ENCODE peak calls at places on chromosomes 6 and 20, in seven cellular contexts. X is CD8-positive, alpha-beta memory T cell; M is uterus; O is fibroblast of lung; P is astrocyte; K is ascending aorta; I is upper lobe of right lung. U is an unnamed sample.

GRCh38 chr6:106110167-106110826 is 24.2 kb downstream of the PRDM1 start:
- DNase-seq in X (no peak), M (no peak), O (no peak), P (no peak), K (no peak), I (no peak), U (no peak)

GRCh38 chr6:138618168-138618567 is 118.9 kb upstream of the NHSL1 start:
- DNase-seq in X (no peak), M (no peak), O (no peak), P (no peak), K (no peak), I (no peak), U (no peak)

GRCh38 chr6:13307508-13307995 is 20.8 kb downstream of the TBC1D7 start:
- DNase-seq in X (no peak), M (no peak), O (peak; percentile 70), P (peak; percentile 55), K (no peak), I (no peak), U (no peak)

GRCh38 chr6:129267028-129267427 is 384.1 kb downstream of the LAMA2 start:
- DNase-seq in X (no peak), M (no peak), O (no peak), P (no peak), K (no peak), I (no peak), U (no peak)

GRCh38 chr20:57786304-57786942 is 76.6 kb upstream of the PMEPA1 start:
- DNase-seq in X (no peak), M (no peak), O (no peak), P (no peak), K (peak; percentile 46), I (no peak), U (no peak)

GRCh38 chr6:168118935-168119334 is 39.9 kb upstream of the FRMD1 start:
- DNase-seq in X (no peak), M (peak; percentile 3), O (no peak), P (no peak), K (no peak), I (no peak), U (no peak)

GRCh38 chr6:134171517-134171916 is 119.1 kb upstream of the SLC2A12 start:
- DNase-seq in X (no peak), M (no peak), O (peak; percentile 18), P (no peak), K (no peak), I (no peak), U (no peak)

GRCh38 chr20:18543932-18544331 is 23.3 kb upstream of the SMIM26 start:
- DNase-seq in X (no peak), M (no peak), O (no peak), P (no peak), K (no peak), I (no peak), U (no peak)

GRCh38 chr6:170446841-170447560 is 106.1 kb downstream of the PSMB1 start:
- DNase-seq in X (no peak), M (no peak), O (no peak), P (no peak), K (peak; percentile 52), I (peak; percentile 52), U (no peak)

GRCh38 chr20:1734269-1734858 is 76.8 kb upstream of the SIRPG start:
- DNase-seq in X (peak; percentile 33), M (no peak), O (no peak), P (no peak), K (no peak), I (no peak), U (peak; percentile 27)

GRCh38 chr6:101268541-101268940 is 125.0 kb upstream of the GRIK2 start:
- DNase-seq in X (no peak), M (no peak), O (no peak), P (no peak), K (no peak), I (no peak), U (no peak)

GRCh38 chr6:35092362-35093117 is 48.6 kb downstream of the TCP11 start:
- DNase-seq in X (no peak), M (peak; percentile 40), O (peak; percentile 44), P (peak; percentile 78), K (peak; percentile 81), I (no peak), U (no peak)

GRCh38 chr20:38520261-38520660 is 47.6 kb downstream of the RALGAPB start:
- DNase-seq in X (no peak), M (no peak), O (no peak), P (no peak), K (no peak), I (no peak), U (no peak)

DNA sequence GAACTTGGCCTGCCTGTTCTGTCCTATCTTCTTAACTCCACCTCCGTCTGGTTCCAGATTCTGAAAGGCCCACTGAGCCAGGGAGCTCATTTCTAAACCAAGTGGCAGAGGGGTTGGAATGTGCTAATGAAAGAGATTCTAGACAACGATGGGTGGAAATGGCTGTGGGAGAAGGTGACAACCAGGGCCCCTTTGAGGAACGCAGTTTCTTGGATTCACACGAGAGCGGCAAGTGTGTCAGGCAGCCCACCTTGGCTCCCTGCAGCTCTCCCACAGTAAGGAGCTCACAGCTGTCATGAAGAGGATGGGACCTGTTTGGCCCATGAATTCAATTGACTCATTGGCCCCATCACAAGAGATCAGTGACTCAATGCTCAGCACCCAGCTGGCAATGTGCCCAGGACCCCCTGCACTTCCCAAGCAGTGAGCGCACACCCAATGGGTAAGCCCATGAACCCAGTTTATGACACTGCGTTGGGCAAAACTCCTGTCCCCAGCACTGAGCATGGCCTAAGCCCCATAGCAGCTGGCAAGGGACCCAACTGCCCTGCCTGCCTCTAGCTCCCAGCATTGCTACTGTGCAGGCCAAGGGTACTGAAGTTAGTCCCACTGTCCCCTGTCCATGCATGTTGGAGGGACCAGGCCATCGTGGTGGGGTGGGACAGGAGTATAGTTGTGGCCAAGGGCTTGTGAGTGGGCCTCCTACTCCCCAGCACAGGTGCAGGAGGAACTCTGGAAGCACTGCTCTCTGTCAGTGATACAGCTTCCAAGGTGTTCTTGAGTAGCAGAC is 16.4 kb downstream of the MRPS18A start:
- DNase-seq in X (no peak), M (peak; percentile 28), O (no peak), P (no peak), K (no peak), I (no peak), U (no peak)
- H3K36me3 ChIP-seq in X (peaks cover 23% of the 10 kb centered on the region), M (no peaks in the 10 kb centered on the region), O (peaks cover 27% of the 10 kb centered on the region), P (peaks cover 13% of the 10 kb centered on the region), K (peaks cover 32% of the 10 kb centered on the region), I (peaks cover 47% of the 10 kb centered on the region), U (peaks cover 51% of the 10 kb centered on the region)

GRCh38 chr20:49285813-49286494 is 8.1 kb upstream of the ZNFX1 start:
- DNase-seq in X (no peak), M (no peak), O (no peak), P (no peak), K (no peak), I (no peak), U (no peak)
- H3K9me3 ChIP-seq in X (peaks cover 63% of the 10 kb centered on the region), M (no peaks in the 10 kb centered on the region), O (peaks cover 10% of the 10 kb centered on the region), P (peaks cover 16% of the 10 kb centered on the region), K (peaks cover 39% of the 10 kb centered on the region), I (peaks cover 24% of the 10 kb centered on the region), U (peaks cover 51% of the 10 kb centered on the region)

GRCh38 chr6:90131091-90131490 is 165.6 kb downstream of the BACH2 start:
- DNase-seq in X (no peak), M (no peak), O (no peak), P (peak; percentile 44), K (no peak), I (no peak), U (no peak)
- H3K36me3 ChIP-seq in X (no peaks in the 10 kb centered on the region), M (no peaks in the 10 kb centered on the region), O (no peaks in the 10 kb centered on the region), P (no peaks in the 10 kb centered on the region), K (no peaks in the 10 kb centered on the region), I (no peaks in the 10 kb centered on the region), U (no peaks in the 10 kb centered on the region)

GRCh38 chr6:157068691-157069228 is 254.6 kb downstream of the TMEM242 start:
- DNase-seq in X (no peak), M (no peak), O (no peak), P (peak; percentile 48), K (no peak), I (no peak), U (no peak)
- H3K9me3 ChIP-seq in X (no peaks in the 10 kb centered on the region), M (no peaks in the 10 kb centered on the region), O (no peaks in the 10 kb centered on the region), P (no peaks in the 10 kb centered on the region), K (no peaks in the 10 kb centered on the region), I (no peaks in the 10 kb centered on the region), U (no peaks in the 10 kb centered on the region)

U was measured in DND-41.